ENCODE peak calls at places on chromosome 1, in seven cellular contexts. C is AG09319; L is A172; W is T-helper 1 cell; I is left colon; H is tibial artery; D is stimulated activated CD4-positive, alpha-beta T cell treated with anti-CD3 and anti-CD28 coated beads, Interleukin-1b, Interleukin-23, amount 100 ng/mL, for 4 hours. O is an unnamed sample.

GRCh38 chr1:6281511-6282402 is 20.9 kb upstream of the GPR153 start:
- DNase-seq in H (no peak), D (no peak), L (no peak), W (no peak), C (no peak), I (peak), O (no peak)

GRCh38 chr1:87331319-87332269 is 2.9 kb downstream of the LMO4 start:
- DNase-seq in L (no peak), H (peak), W (peak), I (peak), C (no peak), D (peak), O (peak)

GRCh38 chr1:172421974-172422604 is 1.6 kb downstream of the C1orf105 start:
- DNase-seq in W (no peak), D (no peak), C (no peak), H (peak), I (no peak), L (no peak), O (no peak)

GRCh38 chr1:63663301-63663700 is 70.1 kb downstream of the PGM1 start:
- DNase-seq in L (peak), D (no peak), W (no peak), I (no peak), H (no peak), C (no peak), O (peak)

GRCh38 chr1:109618614-109619404 is 607 bp downstream of the GNAT2 start:
- DNase-seq in W (no peak), H (no peak), D (no peak), C (no peak), L (no peak), I (no peak), O (no peak)

GRCh38 chr1:208540724-208541123 is 296.5 kb upstream of the PLXNA2 start:
- DNase-seq in L (no peak), C (no peak), I (no peak), D (no peak), W (no peak), H (no peak), O (no peak)

GRCh38 chr1:25694591-25695007 is 78.0 kb downstream of the MAN1C1 start:
- DNase-seq in W (no peak), D (no peak), I (no peak), C (no peak), L (no peak), H (no peak), O (no peak)

GRCh38 chr1:22914633-22915217 is 57.9 kb downstream of the LACTBL1 start:
- DNase-seq in L (no peak), I (no peak), D (no peak), H (no peak), C (no peak), W (no peak), O (no peak)

GRCh38 chr1:77670330-77670729 is 12.1 kb downstream of the ZZZ3 start:
- DNase-seq in I (no peak), H (no peak), D (no peak), C (no peak), W (no peak), L (no peak), O (no peak)

GRCh38 chr1:39170731-39171375 is 33.6 kb upstream of the MACF1 start:
- DNase-seq in W (no peak), H (no peak), C (no peak), D (no peak), I (no peak), L (no peak), O (no peak)

GRCh38 chr1:83815348-83815747 is 183.6 kb downstream of the TTLL7 start:
- DNase-seq in D (no peak), W (no peak), H (no peak), L (no peak), C (peak), I (no peak), O (no peak)

GRCh38 chr1:93844262-93845045 is 34.6 kb downstream of the DNTTIP2 start:
- DNase-seq in C (peak), W (no peak), H (no peak), I (peak), D (no peak), L (peak), O (peak)

GRCh38 chr1:154330669-154331068 is 5.3 kb downstream of the ATP8B2 start:
- DNase-seq in I (no peak), L (no peak), H (no peak), W (no peak), C (no peak), D (no peak), O (no peak)

GRCh38 chr1:234217316-234217840 is 155.9 kb upstream of the COA6 start:
- DNase-seq in W (no peak), D (no peak), H (no peak), L (no peak), I (no peak), C (no peak), O (no peak)

GRCh38 chr1:89605692-89606091 is 27.2 kb upstream of the LRRC8C start:
- DNase-seq in D (no peak), H (no peak), W (no peak), C (no peak), L (peak), I (no peak), O (peak)

GRCh38 chr1:178566187-178566586 is 53.3 kb downstream of the TEX35 start:
- DNase-seq in I (no peak), W (no peak), D (no peak), H (no peak), C (no peak), L (no peak), O (no peak)

GRCh38 chr1:38667626-38668025 is 191.9 kb downstream of the RRAGC start:
- DNase-seq in L (no peak), D (no peak), C (no peak), I (no peak), W (no peak), H (no peak), O (no peak)

O was measured in RWPE1.